ENCODE peak calls at places on chromosomes 6 and 20, in ten cellular contexts. G is right lobe of liver, P is ascending aorta, I is MM.1S, E is left ventricle myocardium inferior, Z is body of pancreas, Y is right cardiac atrium, L is tibial nerve, M is H1, W is ovary. H is an unnamed sample.

GRCh38 chr20:58693226-58694006 is 816 bp downstream of the NPEPL1 start:
- DNase-seq in G (no peak), P (no peak), I (no peak), E (peak; percentile 35), Z (peak; percentile 34), Y (no peak), L (no peak), M (no peak), W (peak; percentile 55), H (no peak)

GRCh38 chr6:66029391-66029790 is 322.4 kb upstream of the EYS start:
- DNase-seq in G (no peak), P (no peak), I (no peak), E (no peak), Z (no peak), Y (no peak), L (no peak), M (no peak), W (no peak), H (no peak)

GRCh38 chr6:107491059-107491609 is 1.2 kb downstream of the SOBP start:
- DNase-seq in G (peak; percentile 65), P (no peak), I (no peak), E (peak; percentile 84), Z (peak; percentile 39), Y (peak; percentile 81), L (peak; percentile 38), M (no peak), W (peak; percentile 84), H (peak; percentile 87)

GRCh38 chr6:143260857-143261256 is 189.6 kb downstream of the ADAT2 start:
- DNase-seq in G (no peak), P (no peak), I (no peak), E (no peak), Z (no peak), Y (no peak), L (no peak), M (no peak), W (no peak), H (no peak)

GRCh38 chr20:36113566-36114247 is 40.8 kb upstream of the EPB41L1 start:
- DNase-seq in G (no peak), P (no peak), I (no peak), E (no peak), Z (no peak), Y (no peak), L (no peak), M (no peak), W (no peak), H (no peak)

GRCh38 chr6:140921366-140922226 is 1211.1 kb upstream of the GJE1 start:
- DNase-seq in G (no peak), P (no peak), I (peak; percentile 52), E (no peak), Z (no peak), Y (no peak), L (no peak), M (peak; percentile 5), W (no peak), H (no peak)

GRCh38 chr6:169241688-169242350 is 11.8 kb downstream of the THBS2 start:
- DNase-seq in G (no peak), P (no peak), I (no peak), E (no peak), Z (no peak), Y (no peak), L (no peak), M (no peak), W (peak; percentile 23), H (peak; percentile 13)

GRCh38 chr20:5215592-5216304 is 88.9 kb downstream of the CDS2 start:
- DNase-seq in G (no peak), P (no peak), I (no peak), E (no peak), Z (no peak), Y (no peak), L (no peak), M (no peak), W (no peak), H (no peak)

GRCh38 chr20:22743426-22743825 is 159.1 kb upstream of the FOXA2 start:
- DNase-seq in G (no peak), P (no peak), I (no peak), E (no peak), Z (no peak), Y (no peak), L (no peak), M (no peak), W (no peak), H (no peak)

GRCh38 chr6:4240148-4240547 is 104.8 kb upstream of the ECI2 start:
- DNase-seq in G (no peak), P (no peak), I (no peak), E (no peak), Z (no peak), Y (no peak), L (no peak), M (no peak), W (no peak), H (no peak)

GRCh38 chr20:46801003-46801702 is 91.7 kb downstream of the SLC2A10 start:
- DNase-seq in G (no peak), P (no peak), I (no peak), E (no peak), Z (no peak), Y (no peak), L (no peak), M (no peak), W (no peak), H (no peak)

GRCh38 chr20:41697861-41698559 is 79.8 kb upstream of the CHD6 start:
- DNase-seq in G (no peak), P (no peak), I (peak; percentile 58), E (no peak), Z (no peak), Y (no peak), L (peak; percentile 17), M (no peak), W (no peak), H (no peak)

DNA sequence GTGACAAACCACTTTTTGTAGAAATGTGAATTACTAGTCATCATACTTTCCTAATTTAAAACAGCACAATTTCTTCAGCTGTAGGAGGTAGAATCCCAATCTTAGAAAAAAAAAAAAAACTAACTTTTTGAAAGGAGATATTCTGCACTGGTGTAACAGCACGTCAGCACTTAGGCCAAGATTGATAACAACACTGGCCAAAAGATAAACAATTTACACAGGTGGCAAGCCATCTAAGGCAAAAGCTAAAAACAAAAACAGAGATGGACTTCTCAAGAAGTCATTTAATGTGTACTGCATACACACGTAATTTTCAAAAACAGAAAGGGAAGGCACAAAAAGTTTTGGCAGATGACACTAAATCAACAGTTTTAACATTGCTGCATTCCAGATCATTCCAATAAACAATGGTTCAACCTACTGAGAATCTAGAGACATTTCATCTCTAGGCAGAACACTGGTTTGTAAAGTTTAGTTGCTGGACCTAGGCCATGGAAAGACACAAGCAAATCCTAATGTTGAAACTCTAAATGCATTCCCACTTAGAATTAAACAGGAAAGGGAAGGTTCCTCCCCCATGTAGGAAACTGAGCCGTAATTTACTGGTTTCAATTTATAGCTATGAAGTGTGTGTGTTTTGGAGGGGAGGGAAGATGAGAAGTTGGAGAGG is 1.4 kb downstream of the GCLC start:
- DNase-seq in G (no peak), P (no peak), I (no peak), E (no peak), Z (no peak), Y (no peak), L (no peak), M (no peak), W (no peak), H (no peak)
- H3K4me3 ChIP-seq in G (peak overlapping the region; percentile 91), P (peak overlapping the region; percentile 81), I (peak overlapping the region; percentile 96), E (peak overlapping the region; percentile 87), Z (peak overlapping the region; percentile 80), Y (peak overlapping the region; percentile 69), L (peak overlapping the region; percentile 93), M (peak overlapping the region; percentile 57), W (peak overlapping the region; percentile 81), H (peak overlapping the region; percentile 97)

DNA sequence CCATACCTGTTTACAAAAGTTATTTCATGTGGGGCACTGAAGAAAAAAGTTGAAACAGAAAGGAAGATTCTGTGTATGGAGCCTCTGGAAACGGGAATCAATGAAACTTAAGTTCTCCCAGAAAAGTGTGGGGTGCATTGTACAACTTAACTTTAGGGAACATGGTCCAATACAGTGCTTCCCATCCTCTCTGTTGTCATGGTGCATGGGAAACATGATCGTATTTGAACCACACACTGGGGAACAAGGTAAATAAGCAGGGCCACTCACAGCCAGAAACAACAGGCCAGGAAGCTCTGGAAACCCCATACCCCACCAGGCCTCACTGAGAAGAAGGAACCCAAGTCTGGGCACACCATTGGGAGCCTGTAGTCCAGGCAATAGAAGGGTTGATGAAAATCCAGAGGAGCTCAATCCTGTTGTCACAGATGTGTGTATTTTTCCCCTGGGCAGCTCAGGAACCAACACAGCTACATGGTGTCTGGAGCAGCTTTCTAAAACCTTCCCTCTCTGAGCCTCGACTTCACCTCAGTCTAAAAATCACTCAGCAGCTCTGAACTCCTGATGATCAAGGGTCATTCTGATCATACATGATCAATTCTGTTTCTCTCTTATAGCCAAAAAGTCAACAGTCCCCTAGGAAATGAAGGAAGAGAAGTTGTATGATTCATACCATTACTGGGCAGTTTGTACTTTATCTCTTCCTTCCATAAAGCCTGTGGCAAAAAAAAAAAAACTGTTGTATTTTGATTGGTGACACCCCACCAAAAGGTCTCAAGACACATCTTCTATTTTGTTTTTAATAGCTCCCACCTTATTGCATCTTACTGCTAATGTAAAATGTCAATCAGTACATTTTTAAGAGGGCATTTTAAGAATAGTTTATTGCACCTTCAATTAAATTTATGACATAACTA is 198.5 kb upstream of the TAB2 start:
- DNase-seq in G (no peak), P (no peak), I (no peak), E (no peak), Z (no peak), Y (no peak), L (no peak), M (no peak), W (no peak), H (no peak)
- H3K4me1 ChIP-seq in G (no peaks in the 10 kb centered on the region), P (no peaks in the 10 kb centered on the region), I (no peaks in the 10 kb centered on the region), E (peaks cover 7% of the 10 kb centered on the region), Z (no peaks in the 10 kb centered on the region), Y (no peaks in the 10 kb centered on the region), L (peaks cover 5% of the 10 kb centered on the region), M (no peaks in the 10 kb centered on the region), W (no peaks in the 10 kb centered on the region), H (no peaks in the 10 kb centered on the region)

GRCh38 chr6:163180874-163181541 is 233.5 kb upstream of the QKI start:
- DNase-seq in G (peak; percentile 89), P (peak; percentile 37), I (no peak), E (peak; percentile 77), Z (peak; percentile 76), Y (peak; percentile 80), L (peak; percentile 73), M (peak; percentile 46), W (peak; percentile 20), H (peak; percentile 74)
- H3K4me3 ChIP-seq in G (peak overlapping the region; percentile 40), P (no peak overlapping the region), I (no peak overlapping the region), E (peak overlapping the region; percentile 40), Z (no peak overlapping the region), Y (no peak overlapping the region), L (peak overlapping the region; percentile 27), M (no peak overlapping the region), W (no peak overlapping the region), H (no peak overlapping the region)

GRCh38 chr6:165557674-165558073 is 105.4 kb downstream of the PDE10A start:
- DNase-seq in G (no peak), P (no peak), I (no peak), E (no peak), Z (no peak), Y (no peak), L (no peak), M (no peak), W (no peak), H (no peak)

GRCh38 chr6:165562421-165563090 is 100.5 kb downstream of the PDE10A start:
- DNase-seq in G (no peak), P (no peak), I (no peak), E (no peak), Z (no peak), Y (no peak), L (no peak), M (no peak), W (no peak), H (no peak)

GRCh38 chr6:165556116-165556843 is 106.8 kb downstream of the PDE10A start:
- DNase-seq in G (no peak), P (no peak), I (no peak), E (no peak), Z (no peak), Y (no peak), L (no peak), M (no peak), W (no peak), H (no peak)

GRCh38 chr6:165559632-165560031 is 103.4 kb downstream of the PDE10A start:
- DNase-seq in G (no peak), P (no peak), I (no peak), E (no peak), Z (no peak), Y (no peak), L (no peak), M (no peak), W (no peak), H (no peak)
- H3K4me1 ChIP-seq in G (no peaks in the 10 kb centered on the region), P (no peaks in the 10 kb centered on the region), I (no peaks in the 10 kb centered on the region), E (peaks cover 10% of the 10 kb centered on the region), Z (peaks cover 9% of the 10 kb centered on the region), Y (no peaks in the 10 kb centered on the region), L (no peaks in the 10 kb centered on the region), M (no peaks in the 10 kb centered on the region), W (no peaks in the 10 kb centered on the region), H (no peaks in the 10 kb centered on the region)

H was measured in tibial artery.